ENCODE peak calls at places on chromosomes 13 and 19, in four cellular contexts. P is stomach, I is SK-N-SH, N is endothelial cell of umbilical vein. D is an unnamed sample.

GRCh38 chr13:73924607-73925006 is 209.6 kb downstream of the KLF12 start:
- DNase-seq in N (no peak), I (no peak), P (no peak), D (no peak)

GRCh38 chr13:109389892-109390345 is 396.5 kb downstream of the IRS2 start:
- DNase-seq in P (no peak), I (no peak), N (no peak), D (no peak)

GRCh38 chr19:58538257-58539168 is 5.4 kb upstream of the TRIM28 start:
- DNase-seq in N (peak), I (no peak), P (peak), D (no peak)

GRCh38 chr13:94435604-94436226 is 43.8 kb downstream of the DCT start:
- DNase-seq in P (no peak), N (peak), I (peak), D (no peak)

GRCh38 chr19:5947435-5947834 is 30.5 kb downstream of the RANBP3 start:
- DNase-seq in P (peak), N (no peak), I (no peak), D (peak)

GRCh38 chr13:73983109-73983508 is 151.1 kb downstream of the KLF12 start:
- DNase-seq in N (no peak), I (no peak), P (no peak), D (no peak)

GRCh38 chr19:45577111-45577905 is 7.3 kb downstream of the OPA3 start:
- DNase-seq in P (peak), I (no peak), N (no peak), D (no peak)

GRCh38 chr13:109593230-109593629 is 193.2 kb downstream of the IRS2 start:
- DNase-seq in P (no peak), I (no peak), N (no peak), D (no peak)

GRCh38 chr13:78045916-78046315 is 127.3 kb upstream of the EDNRB start:
- DNase-seq in N (peak), P (no peak), I (no peak), D (no peak)

GRCh38 chr19:3025516-3025890 is 3.6 kb downstream of the TLE2 start:
- DNase-seq in P (no peak), I (no peak), N (no peak), D (no peak)

GRCh38 chr13:43880930-43881329 is 1.2 kb downstream of the LACC1 start:
- DNase-seq in I (no peak), N (no peak), P (no peak), D (no peak)

GRCh38 chr13:79522583-79522982 is 41.6 kb downstream of the NDFIP2 start:
- DNase-seq in I (no peak), N (peak), P (no peak), D (no peak)

GRCh38 chr19:7504684-7505083 is 11.2 kb upstream of the ZNF358 start:
- DNase-seq in P (no peak), I (no peak), N (no peak), D (no peak)

GRCh38 chr19:7505682-7506384 is 10.1 kb upstream of the ZNF358 start:
- DNase-seq in P (no peak), I (peak), N (no peak), D (no peak)

GRCh38 chr19:7507884-7508283 is 8.0 kb upstream of the ZNF358 start:
- DNase-seq in N (peak), I (peak), P (peak), D (no peak)

GRCh38 chr19:7505288-7505681 is 10.6 kb upstream of the ZNF358 start:
- DNase-seq in I (no peak), P (no peak), N (no peak), D (no peak)

DNA sequence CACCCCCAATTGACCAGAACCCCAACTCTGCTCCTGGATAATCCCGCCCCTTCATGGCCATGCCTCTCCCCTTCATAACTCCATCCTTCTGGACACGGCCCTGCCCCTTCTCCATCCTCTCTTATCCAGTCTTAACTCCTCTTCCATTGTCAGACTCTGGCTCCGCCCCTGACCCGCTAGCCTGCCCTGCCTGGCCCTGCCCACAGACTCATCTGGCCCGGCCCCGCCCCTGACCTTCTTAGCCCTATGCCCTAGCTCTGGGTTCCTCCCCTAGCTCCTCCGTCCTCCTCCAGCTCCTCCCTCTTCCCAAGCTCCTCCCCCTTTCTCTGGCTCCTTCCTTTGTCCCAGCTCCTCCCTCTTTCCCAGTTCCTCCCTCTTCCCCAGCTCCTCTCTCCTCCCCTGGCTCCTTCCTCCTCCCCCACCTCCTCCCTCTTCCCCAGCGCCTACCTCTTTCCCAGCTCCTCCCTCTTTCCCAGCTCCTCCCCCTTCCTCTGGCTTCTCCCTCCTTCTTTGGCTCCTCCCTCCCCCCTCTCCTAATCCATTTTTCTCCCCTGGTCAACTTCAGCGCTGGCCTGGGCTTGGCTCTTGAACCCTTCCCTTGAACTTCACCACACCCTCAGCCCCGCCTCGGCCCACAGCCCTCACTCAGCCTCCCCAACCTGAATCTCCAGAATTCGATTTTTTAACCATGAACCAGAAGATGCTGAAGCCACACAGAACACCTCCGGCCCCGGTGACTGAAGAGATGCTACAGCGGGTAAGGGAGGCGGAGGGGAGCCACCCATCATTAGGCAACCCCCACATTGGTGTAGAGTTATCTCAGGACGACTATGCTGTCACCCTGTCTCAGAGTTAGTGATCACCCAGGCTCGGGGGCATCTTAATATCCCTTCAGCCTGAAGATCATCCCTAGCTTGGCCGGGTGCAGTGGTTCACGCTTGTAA is 9.2 kb upstream of the ZNF358 start:
- DNase-seq in N (peak), P (peak), I (peak), D (peak)
- TF ChIP-seq POLR2AphosphoS5 in N (no peak), P (no peak), I (no peak), D (no peak)

GRCh38 chr19:14393303-14393702 is 12.1 kb downstream of the ADGRE5 start:
- DNase-seq in I (no peak), P (no peak), N (no peak), D (no peak)
- H3K4me3 ChIP-seq in I (no peak), P (no peak), N (no peak), D (no peak)

GRCh38 chr13:114043421-114044053 is 69.7 kb upstream of the C13orf46 start:
- DNase-seq in I (peak), P (peak), N (no peak), D (no peak)
- TF ChIP-seq POLR2AphosphoS5 in I (no peak), P (no peak), N (no peak), D (no peak)

DNA sequence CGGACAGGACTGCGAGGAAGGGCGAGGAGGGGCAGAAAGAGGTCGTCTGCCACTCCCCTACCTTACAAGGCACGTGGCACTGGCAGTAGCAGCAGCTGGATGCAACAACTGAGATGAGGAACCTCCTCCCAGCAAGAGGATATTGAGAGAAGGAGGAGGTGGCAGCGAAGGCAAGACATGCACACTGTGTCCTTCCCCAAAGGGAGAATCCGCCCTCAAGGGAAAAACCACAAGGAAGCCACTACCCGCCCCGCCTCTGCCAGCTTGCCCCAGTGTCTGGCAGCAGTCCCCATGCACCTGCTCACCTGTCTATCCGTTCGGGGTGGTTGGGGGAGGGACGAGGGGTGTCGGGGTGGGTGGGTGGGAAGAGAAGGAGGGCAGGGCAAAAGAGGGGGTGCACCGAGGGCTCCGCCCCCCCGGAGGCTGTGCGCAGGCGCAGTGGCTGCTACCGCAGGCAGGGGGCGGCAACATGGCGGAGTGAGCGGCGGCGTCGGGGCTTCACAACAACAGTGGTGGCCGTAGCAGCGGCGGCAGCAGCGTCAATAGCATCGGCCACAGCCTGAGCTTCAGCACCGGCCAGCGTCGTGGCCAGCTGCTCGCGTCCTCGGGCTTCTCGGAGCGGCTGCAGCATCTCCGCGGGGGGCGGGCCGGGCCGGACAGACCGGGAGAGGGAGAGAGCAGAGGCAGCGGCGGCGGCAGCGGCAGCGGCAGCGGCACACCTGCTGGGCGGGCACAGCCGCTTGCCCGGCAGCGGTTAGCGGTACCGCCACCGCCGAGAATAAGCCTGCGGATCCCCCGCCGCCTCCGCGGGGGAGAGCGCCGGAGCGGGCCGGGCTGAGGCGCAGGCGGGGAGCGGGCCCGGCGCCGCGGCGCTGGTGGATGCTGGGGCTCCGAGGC is at the start of gene NBEA:
- DNase-seq in N (peak), I (peak), P (peak), D (peak)
- H3K4me3 ChIP-seq in N (peak), I (peak), P (peak), D (peak)

GRCh38 chr19:16143399-16144215 is at the start of gene HSH2D:
- DNase-seq in P (peak), I (no peak), N (no peak), D (peak)
- TF ChIP-seq POLR2AphosphoS5 in P (peak), I (no peak), N (no peak), D (no peak)

GRCh38 chr19:40594251-40594650 is 6.9 kb upstream of the LTBP4 start:
- DNase-seq in I (peak), N (no peak), P (no peak), D (no peak)
- H3K4me3 ChIP-seq in I (no peak), N (no peak), P (no peak), D (no peak)

GRCh38 chr13:76383671-76384461 is 502.3 kb downstream of the KCTD12 start:
- DNase-seq in P (no peak), I (peak), N (peak), D (no peak)

GRCh38 chr13:76387561-76387960 is 498.6 kb downstream of the KCTD12 start:
- DNase-seq in I (no peak), N (no peak), P (no peak), D (no peak)

GRCh38 chr13:76385606-76386005 is 500.6 kb downstream of the KCTD12 start:
- DNase-seq in P (no peak), I (no peak), N (no peak), D (no peak)

GRCh38 chr13:76389321-76389720 is 496.9 kb downstream of the KCTD12 start:
- DNase-seq in P (no peak), I (no peak), N (no peak), D (no peak)

DNA sequence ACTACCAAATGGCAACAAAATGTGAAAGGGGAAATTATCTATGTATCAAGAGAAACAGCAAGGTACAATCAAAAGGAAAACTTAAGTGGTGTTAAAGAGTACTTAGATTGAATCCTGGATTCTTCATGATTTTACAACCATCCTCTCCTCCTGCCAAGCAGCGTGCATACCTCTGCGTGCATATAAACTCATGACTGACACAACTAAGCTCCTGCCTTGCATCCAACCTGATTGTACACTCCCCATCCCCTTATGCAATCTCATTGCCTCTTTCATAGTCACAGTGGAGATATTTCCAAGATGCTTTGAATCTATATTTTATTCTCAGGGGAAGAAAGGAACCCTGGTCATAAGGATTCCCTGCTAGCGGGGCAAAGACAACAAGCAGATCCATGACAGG is 499.9 kb downstream of the KCTD12 start:
- DNase-seq in N (no peak), I (no peak), P (no peak), D (no peak)
- TF ChIP-seq POLR2AphosphoS5 in N (no peak), I (no peak), P (no peak), D (no peak)

GRCh38 chr13:93238711-93239110 is 12.1 kb downstream of the GPC6 start:
- DNase-seq in P (no peak), I (no peak), N (peak), D (no peak)
- H3K4me3 ChIP-seq in P (no peak), I (no peak), N (no peak), D (no peak)

D was measured in breast epithelium.